ENCODE peak calls at places on chromosomes 13 and 19, in ten cellular contexts. C is AG04450, M is choroid plexus epithelial cell, E is fibroblast of pulmonary artery, B is astrocyte, P is stomach, X is heart right ventricle, K is AG04449, Z is A549, D is fibroblast of the aortic adventitia. V is an unnamed sample.

GRCh38 chr13:77979721-77980377 is 61.2 kb upstream of the EDNRB start:
- DNase-seq in C (no peak), M (no peak), E (peak; percentile 27), B (no peak), P (no peak), X (no peak), K (no peak), Z (no peak), D (peak; percentile 22), V (no peak)

GRCh38 chr13:46648166-46648607 is 95.2 kb downstream of the LRCH1 start:
- DNase-seq in C (no peak), M (peak; percentile 62), E (no peak), B (no peak), P (peak; percentile 66), X (no peak), K (no peak), Z (no peak), D (no peak), V (no peak)

GRCh38 chr19:6133231-6133630 is 2.2 kb upstream of the ACSBG2 start:
- DNase-seq in C (no peak), M (no peak), E (no peak), B (no peak), P (no peak), X (no peak), K (no peak), Z (no peak), D (no peak), V (no peak)

GRCh38 chr19:49224856-49225255 is 67.3 kb downstream of the TRPM4 start:
- DNase-seq in C (no peak), M (peak; percentile 57), E (peak; percentile 67), B (peak; percentile 19), P (peak; percentile 71), X (peak; percentile 31), K (no peak), Z (peak; percentile 84), D (peak; percentile 33), V (no peak)

GRCh38 chr19:8087876-8088275 is 35.3 kb downstream of the CCL25 start:
- DNase-seq in C (no peak), M (no peak), E (no peak), B (no peak), P (no peak), X (no peak), K (no peak), Z (no peak), D (no peak), V (no peak)

GRCh38 chr19:16825312-16826168 is 3.7 kb upstream of the SIN3B start:
- DNase-seq in C (peak; percentile 51), M (peak; percentile 85), E (peak; percentile 71), B (peak; percentile 74), P (peak; percentile 53), X (peak; percentile 50), K (no peak), Z (no peak), D (peak; percentile 79), V (no peak)

GRCh38 chr19:18486746-18487145 is 35.1 kb downstream of the ELL start:
- DNase-seq in C (no peak), M (no peak), E (no peak), B (no peak), P (no peak), X (no peak), K (no peak), Z (no peak), D (no peak), V (no peak)

GRCh38 chr19:40217921-40218890 is at the start of gene TTC9B:
- DNase-seq in C (no peak), M (peak; percentile 25), E (no peak), B (no peak), P (no peak), X (no peak), K (no peak), Z (no peak), D (no peak), V (peak; percentile 70)

GRCh38 chr13:23460309-23460708 is 26.8 kb upstream of the SACS start:
- DNase-seq in C (no peak), M (no peak), E (no peak), B (no peak), P (no peak), X (no peak), K (no peak), Z (no peak), D (no peak), V (no peak)

GRCh38 chr13:30780338-30780981 is 45.1 kb downstream of the ALOX5AP start:
- DNase-seq in C (no peak), M (no peak), E (no peak), B (no peak), P (no peak), X (no peak), K (no peak), Z (no peak), D (no peak), V (no peak)

GRCh38 chr13:21901772-21902708 is 231.2 kb downstream of the FGF9 start:
- DNase-seq in C (no peak), M (no peak), E (no peak), B (no peak), P (no peak), X (no peak), K (no peak), Z (no peak), D (peak; percentile 50), V (no peak)

GRCh38 chr13:106689906-106690305 is 122.0 kb upstream of the ARGLU1 start:
- DNase-seq in C (no peak), M (no peak), E (no peak), B (no peak), P (no peak), X (no peak), K (no peak), Z (no peak), D (no peak), V (no peak)

GRCh38 chr13:73171926-73172325 is 113.1 kb downstream of the KLF5 start:
- DNase-seq in C (no peak), M (peak; percentile 47), E (peak; percentile 85), B (peak; percentile 37), P (no peak), X (no peak), K (no peak), Z (no peak), D (peak; percentile 42), V (no peak)

GRCh38 chr13:43377149-43377548 is 353.8 kb downstream of the DNAJC15 start:
- DNase-seq in C (no peak), M (peak; percentile 13), E (peak; percentile 55), B (peak; percentile 65), P (no peak), X (peak; percentile 45), K (no peak), Z (no peak), D (peak; percentile 87), V (no peak)

GRCh38 chr13:43008591-43008990 is 14.8 kb upstream of the DNAJC15 start:
- DNase-seq in C (no peak), M (no peak), E (no peak), B (no peak), P (no peak), X (no peak), K (no peak), Z (no peak), D (peak; percentile 37), V (no peak)

GRCh38 chr13:49098771-49099512 is 121.2 kb upstream of the MLNR start:
- DNase-seq in C (no peak), M (peak; percentile 47), E (peak; percentile 47), B (no peak), P (no peak), X (no peak), K (no peak), Z (no peak), D (peak; percentile 32), V (no peak)

GRCh38 chr13:76884571-76885202 is 1.5 kb downstream of the KCTD12 start:
- DNase-seq in C (no peak), M (peak; percentile 60), E (peak; percentile 57), B (peak; percentile 19), P (no peak), X (no peak), K (no peak), Z (no peak), D (peak; percentile 67), V (no peak)

GRCh38 chr19:31054430-31054829 is 294.8 kb downstream of the TSHZ3 start:
- DNase-seq in C (peak; percentile 56), M (peak; percentile 92), E (peak; percentile 75), B (peak; percentile 46), P (peak; percentile 26), X (no peak), K (peak; percentile 5), Z (peak; percentile 28), D (peak; percentile 70), V (no peak)
- TF ChIP-seq CTCF in C (peak; percentile 88), M (peak; percentile 96), E (peak; percentile 78), B (peak; percentile 59), P (no peak), X (peak; percentile 43), K (peak; percentile 85), Z (peak; percentile 36), D (peak; percentile 71), V (peak; percentile 64)

GRCh38 chr19:20365146-20365545 is 198.1 kb downstream of the ZNF486 start:
- DNase-seq in C (no peak), M (no peak), E (no peak), B (no peak), P (no peak), X (no peak), K (no peak), Z (no peak), D (no peak), V (no peak)

GRCh38 chr19:20357921-20358320 is 190.9 kb downstream of the ZNF486 start:
- DNase-seq in C (no peak), M (no peak), E (no peak), B (no peak), P (no peak), X (no peak), K (no peak), Z (no peak), D (no peak), V (no peak)

GRCh38 chr19:20359933-20360720 is 193.1 kb downstream of the ZNF486 start:
- DNase-seq in C (no peak), M (no peak), E (no peak), B (no peak), P (no peak), X (no peak), K (no peak), Z (no peak), D (no peak), V (no peak)
- TF ChIP-seq CTCF in C (no peak), M (no peak), E (no peak), B (no peak), P (no peak), X (peak; percentile 44), K (no peak), Z (no peak), D (no peak), V (peak; percentile 63)

GRCh38 chr19:35689836-35690235 is 14.5 kb upstream of the ZBTB32 start:
- DNase-seq in C (no peak), M (no peak), E (no peak), B (no peak), P (no peak), X (no peak), K (no peak), Z (no peak), D (peak; percentile 46), V (no peak)
- TF ChIP-seq CTCF in C (no peak), M (no peak), E (no peak), B (no peak), P (no peak), X (no peak), K (no peak), Z (no peak), D (no peak), V (no peak)

DNA sequence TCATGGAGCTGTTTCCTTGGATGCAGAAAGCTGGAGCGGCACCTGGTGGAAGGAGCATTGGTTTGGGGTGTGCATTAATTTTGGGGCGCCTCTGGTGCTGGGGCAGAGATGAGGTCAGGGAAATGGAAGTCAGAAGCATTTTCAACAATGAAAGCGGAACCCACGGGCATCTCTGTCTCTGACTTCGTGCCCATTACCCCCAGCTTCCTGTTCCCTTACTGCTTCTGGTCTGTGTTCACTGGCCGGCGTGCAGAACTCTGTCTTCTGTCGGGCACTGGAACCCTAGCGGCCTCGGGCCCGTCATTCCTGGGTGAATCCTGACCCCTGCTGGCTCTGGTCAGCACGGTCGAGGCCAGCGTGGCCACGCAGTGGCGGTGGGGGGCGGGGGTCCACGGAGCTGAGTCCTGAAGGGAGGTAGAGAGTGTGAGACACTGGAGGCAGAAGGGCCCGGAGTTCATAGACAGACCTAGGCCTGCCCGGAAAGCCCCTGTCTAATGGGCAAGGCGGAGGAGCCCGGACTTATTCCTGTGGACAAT is 7.9 kb upstream of the LINGO3 start:
- DNase-seq in C (no peak), M (peak; percentile 70), E (peak; percentile 72), B (no peak), P (peak; percentile 65), X (peak; percentile 72), K (no peak), Z (no peak), D (peak; percentile 62), V (peak; percentile 76)
- TF ChIP-seq CTCF in C (peak; percentile 64), M (peak; percentile 77), E (peak; percentile 64), B (peak; percentile 32), P (no peak), X (peak; percentile 71), K (peak; percentile 84), Z (peak; percentile 36), D (peak; percentile 68), V (peak; percentile 81)

V was measured in type B pancreatic cell.